ENCODE peak calls at places on chromosomes 5 and 9, in five cellular contexts. P, M, X, W and O are unnamed samples.

GRCh38 chr9:16352791-16353401 is 517.6 kb downstream of the BNC2 start:
- DNase-seq in P (no peak), M (no peak), X (no peak), W (no peak), O (no peak)

GRCh38 chr9:28206280-28206679 is 633.0 kb upstream of the C9orf72 start:
- DNase-seq in P (no peak), M (no peak), X (no peak), W (no peak), O (no peak)

GRCh38 chr5:11596185-11596584 is 308.1 kb downstream of the CTNND2 start:
- DNase-seq in P (no peak), M (no peak), X (no peak), W (no peak), O (no peak)

GRCh38 chr5:78587775-78588291 is 60.7 kb downstream of the LHFPL2 start:
- DNase-seq in P (no peak), M (no peak), X (no peak), W (no peak), O (no peak)

GRCh38 chr5:11400312-11400711 is 503.9 kb downstream of the CTNND2 start:
- DNase-seq in P (no peak), M (no peak), X (no peak), W (no peak), O (no peak)

GRCh38 chr9:95111716-95112115 is 205.8 kb downstream of the FANCC start:
- DNase-seq in P (no peak), M (no peak), X (no peak), W (no peak), O (no peak)

GRCh38 chr9:132986114-132986513 is 7.6 kb downstream of the GFI1B start:
- DNase-seq in P (no peak), M (no peak), X (peak; percentile 43), W (no peak), O (no peak)

GRCh38 chr5:9545959-9546851 is at the start of gene SEMA5A:
- DNase-seq in P (no peak), M (no peak), X (peak; percentile 78), W (no peak), O (no peak)

GRCh38 chr5:113161806-113162205 is 185.2 kb downstream of the DCP2 start:
- DNase-seq in P (no peak), M (no peak), X (peak; percentile 49), W (no peak), O (no peak)

GRCh38 chr9:125240649-125240999 is 519 bp downstream of the HSPA5 start:
- DNase-seq in P (no peak), M (peak; percentile 14), X (no peak), W (no peak), O (no peak)

GRCh38 chr5:124193371-124193789 is 553.1 kb downstream of the ZNF608 start:
- DNase-seq in P (no peak), M (no peak), X (no peak), W (no peak), O (no peak)

GRCh38 chr9:101594796-101595195 is at the start of gene PPP3R2:
- DNase-seq in P (no peak), M (no peak), X (no peak), W (no peak), O (no peak)

GRCh38 chr9:18379073-18379811 is 94.7 kb upstream of the ADAMTSL1 start:
- DNase-seq in P (no peak), M (no peak), X (no peak), W (no peak), O (no peak)

GRCh38 chr5:154053468-154053867 is 14.7 kb downstream of the MFAP3 start:
- DNase-seq in P (no peak), M (no peak), X (no peak), W (no peak), O (no peak)

GRCh38 chr9:16028516-16028915 is 475.7 kb downstream of the CCDC171 start:
- DNase-seq in P (no peak), M (no peak), X (no peak), W (no peak), O (no peak)

GRCh38 chr9:126151671-126152050 is 175.0 kb upstream of the MVB12B start:
- DNase-seq in P (no peak), M (no peak), X (no peak), W (no peak), O (no peak)

GRCh38 chr9:4614627-4615026 is 47.5 kb upstream of the PLPP6 start:
- DNase-seq in P (no peak), M (no peak), X (no peak), W (no peak), O (no peak)

GRCh38 chr9:85004818-85005413 is 335.4 kb downstream of the NTRK2 start:
- DNase-seq in P (no peak), M (no peak), X (no peak), W (no peak), O (no peak)

GRCh38 chr5:7873216-7873615 is 4.3 kb downstream of the MTRR start:
- DNase-seq in P (no peak), M (no peak), X (no peak), W (no peak), O (no peak)

GRCh38 chr5:107553063-107553676 is 117.6 kb downstream of the EFNA5 start:
- DNase-seq in P (no peak), M (no peak), X (no peak), W (no peak), O (peak; percentile 60)

GRCh38 chr5:138457532-138458275 is 7.6 kb upstream of the EGR1 start:
- DNase-seq in P (no peak), M (no peak), X (no peak), W (no peak), O (no peak)
- TF ChIP-seq CTCF in P (no peak), M (no peak), X (no peak), W (no peak), O (no peak)

GRCh38 chr9:77497322-77498198 is 150.6 kb downstream of the GNA14 start:
- DNase-seq in P (no peak), M (no peak), X (no peak), W (no peak), O (no peak)

GRCh38 chr9:77498891-77499290 is 149.2 kb downstream of the GNA14 start:
- DNase-seq in P (no peak), M (no peak), X (no peak), W (no peak), O (no peak)

DNA sequence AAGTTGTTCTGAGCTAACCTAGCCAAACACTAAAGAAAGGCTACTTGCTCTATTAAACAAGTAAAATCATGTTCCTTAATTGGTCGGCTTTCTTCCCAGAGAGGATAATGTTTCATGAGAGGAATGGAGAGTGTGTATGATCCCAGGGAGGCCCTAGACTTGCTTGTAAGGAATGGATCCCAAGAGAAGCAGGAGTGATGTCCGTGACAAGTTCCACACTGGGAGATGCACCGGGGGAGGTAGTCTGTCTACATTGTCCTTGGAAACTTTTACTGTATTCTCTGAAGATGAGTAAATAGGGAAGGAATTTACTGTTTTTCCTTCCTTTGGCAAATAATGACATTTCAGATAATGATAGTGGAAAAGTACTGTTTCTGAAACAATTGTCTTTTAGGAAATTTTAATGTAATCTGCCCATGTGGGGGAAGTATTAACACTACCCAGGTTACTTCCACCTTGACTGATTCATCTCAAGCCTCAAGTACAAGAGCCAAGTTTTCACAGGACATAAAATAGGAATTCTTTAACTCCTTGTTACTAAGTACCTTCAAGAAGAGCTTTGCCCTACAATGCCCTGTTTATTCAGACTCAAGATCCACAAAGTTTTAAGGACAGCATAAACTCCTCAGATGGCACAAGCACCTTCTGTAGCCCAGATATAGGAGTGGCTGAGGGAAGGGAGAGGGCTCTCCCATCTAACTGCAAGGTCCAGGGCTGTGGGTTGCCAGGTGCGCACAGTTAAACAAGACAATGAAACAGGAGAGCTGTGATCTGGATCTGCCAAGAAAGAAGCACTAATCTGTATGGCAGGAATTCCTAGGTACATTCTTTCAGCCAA is 152.1 kb downstream of the GNA14 start:
- DNase-seq in P (no peak), M (no peak), X (no peak), W (no peak), O (peak; percentile 71)
- H3K27ac ChIP-seq in P (no peak overlapping the region), M (no peak overlapping the region), X (peak overlapping the region; percentile 52), W (no peak overlapping the region), O (peak overlapping the region; percentile 64)

GRCh38 chr5:79798892-79799590 is 109.4 kb downstream of the CMYA5 start:
- DNase-seq in P (no peak), M (no peak), X (no peak), W (no peak), O (no peak)

GRCh38 chr5:79793722-79794121 is 104.1 kb downstream of the CMYA5 start:
- DNase-seq in P (peak; percentile 0), M (no peak), X (no peak), W (no peak), O (no peak)

GRCh38 chr5:79794347-79794746 is 104.7 kb downstream of the CMYA5 start:
- DNase-seq in P (no peak), M (no peak), X (no peak), W (no peak), O (no peak)

GRCh38 chr5:79793304-79793703 is 103.7 kb downstream of the CMYA5 start:
- DNase-seq in P (no peak), M (no peak), X (no peak), W (no peak), O (no peak)

GRCh38 chr5:79795764-79796398 is 106.2 kb downstream of the CMYA5 start:
- DNase-seq in P (peak; percentile 2), M (no peak), X (peak; percentile 59), W (no peak), O (no peak)
- TF ChIP-seq CTCF in P (no peak), M (no peak), X (no peak), W (no peak), O (no peak)

DNA sequence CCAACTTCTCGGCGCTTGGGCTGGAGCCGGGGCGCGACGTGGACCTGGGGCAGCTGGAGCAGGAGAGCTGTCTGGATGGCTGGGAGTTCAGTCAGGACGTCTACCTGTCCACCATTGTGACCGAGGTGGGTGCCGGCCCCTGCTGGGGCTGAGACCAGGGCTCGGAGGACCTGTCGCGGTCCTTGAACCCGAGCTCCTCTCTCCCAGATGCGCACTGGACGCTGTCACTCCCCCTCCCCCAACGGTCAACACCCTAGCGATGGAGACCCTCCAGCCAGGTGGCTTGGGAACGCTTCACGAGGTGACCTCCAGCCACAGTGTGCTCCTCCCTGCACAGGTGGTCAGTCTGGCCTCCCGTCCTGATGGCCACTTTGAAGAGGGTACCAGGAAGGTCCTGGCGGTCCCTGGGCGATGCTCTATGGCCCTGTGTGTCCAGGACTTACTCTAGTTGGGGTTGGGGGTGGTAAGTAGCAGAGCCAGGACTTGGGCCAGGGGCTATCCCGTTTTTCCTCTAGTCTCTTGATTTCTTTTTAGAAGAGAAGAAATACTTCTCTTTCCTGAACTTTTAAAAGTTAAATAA is 821 bp downstream of the SLC22A5 start:
- DNase-seq in P (no peak), M (no peak), X (no peak), W (no peak), O (no peak)
- H3K27ac ChIP-seq in P (peak overlapping the region; percentile 66), M (no peak overlapping the region), X (peak overlapping the region; percentile 94), W (peak overlapping the region; percentile 82), O (peak overlapping the region; percentile 93)

GRCh38 chr5:4294878-4295277 is 699.2 kb downstream of the IRX1 start:
- DNase-seq in P (no peak), M (no peak), X (no peak), W (no peak), O (no peak)

DNA sequence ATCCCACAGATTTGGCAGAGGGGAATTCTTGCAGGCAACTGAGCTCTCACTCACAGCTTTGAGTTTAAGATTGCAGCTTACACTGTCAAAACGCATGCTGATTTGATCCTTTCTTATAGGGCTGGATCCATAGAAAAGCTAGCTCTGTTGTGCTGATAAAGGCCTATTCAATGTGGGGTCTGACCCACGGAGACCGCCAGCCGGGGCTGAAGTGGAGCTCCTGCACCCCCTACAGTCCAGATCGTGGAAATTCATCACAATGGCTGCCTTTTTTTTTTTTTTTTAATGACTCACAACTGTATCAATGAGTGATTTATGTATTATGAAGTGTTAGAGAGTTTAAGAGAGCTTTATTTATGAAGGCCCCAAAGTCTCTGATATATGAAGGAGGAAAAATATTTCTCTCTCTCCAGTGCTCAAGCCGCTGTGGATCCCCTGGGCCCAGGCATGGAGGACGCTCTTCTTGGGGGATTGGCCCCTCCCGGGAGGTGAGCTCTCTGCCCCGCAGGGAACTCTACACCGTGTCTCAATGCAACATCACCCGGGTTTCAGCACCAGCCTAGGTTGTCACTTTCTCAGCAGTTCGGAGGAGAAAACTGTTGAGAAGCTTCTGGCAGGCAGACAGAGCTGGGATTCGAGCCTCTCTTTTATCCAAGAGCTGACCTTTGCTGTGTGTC is 700.2 kb downstream of the IRX1 start:
- DNase-seq in P (no peak), M (no peak), X (no peak), W (no peak), O (no peak)
- TF ChIP-seq CTCF in P (no peak), M (no peak), X (peak; percentile 67), W (peak; percentile 45), O (no peak)